ENCODE peak calls at places on chromosomes 12 and 14, in seven cellular contexts. One of them, this sample, is unnamed.

GRCh38 chr14:82388488-82388887 is 854.8 kb upstream of the SEL1L start:
- DNase-seq in stomach: no peak
- DNase-seq in suprapubic skin: no peak
- DNase-seq in K562: no peak
- DNase-seq in breast epithelium: no peak
- DNase-seq in GM12878: no peak
- DNase-seq in prostate gland: no peak
- DNase-seq in this sample: no peak

GRCh38 chr12:4909734-4910501 is at the start of gene KCNA1:
- DNase-seq in stomach: no peak
- DNase-seq in suprapubic skin: no peak
- DNase-seq in K562: no peak
- DNase-seq in breast epithelium: no peak
- DNase-seq in GM12878: no peak
- DNase-seq in prostate gland: no peak
- DNase-seq in this sample: no peak

GRCh38 chr14:33207467-33208015 is 268.9 kb downstream of the NPAS3 start:
- DNase-seq in stomach: no peak
- DNase-seq in suprapubic skin: no peak
- DNase-seq in K562: no peak
- DNase-seq in breast epithelium: no peak
- DNase-seq in GM12878: no peak
- DNase-seq in prostate gland: no peak
- DNase-seq in this sample: no peak

GRCh38 chr12:86719381-86719780 is 463.2 kb upstream of the MGAT4C start:
- DNase-seq in stomach: no peak
- DNase-seq in suprapubic skin: no peak
- DNase-seq in K562: no peak
- DNase-seq in breast epithelium: no peak
- DNase-seq in GM12878: no peak
- DNase-seq in prostate gland: no peak
- DNase-seq in this sample: no peak

GRCh38 chr12:130496516-130497120 is 158.9 kb downstream of the PIWIL1 start:
- DNase-seq in stomach: no peak
- DNase-seq in suprapubic skin: no peak
- DNase-seq in K562: no peak
- DNase-seq in breast epithelium: no peak
- DNase-seq in GM12878: no peak
- DNase-seq in prostate gland: no peak
- DNase-seq in this sample: no peak

GRCh38 chr12:11460343-11461023 is 65.1 kb upstream of the PRB2 start:
- DNase-seq in stomach: no peak
- DNase-seq in suprapubic skin: no peak
- DNase-seq in K562: no peak
- DNase-seq in breast epithelium: no peak
- DNase-seq in GM12878: no peak
- DNase-seq in prostate gland: no peak
- DNase-seq in this sample: no peak

GRCh38 chr14:95462491-95462890 is 54.0 kb downstream of the SYNE3 start:
- DNase-seq in stomach: no peak
- DNase-seq in suprapubic skin: no peak
- DNase-seq in K562: no peak
- DNase-seq in breast epithelium: no peak
- DNase-seq in GM12878: no peak
- DNase-seq in prostate gland: no peak
- DNase-seq in this sample: no peak

GRCh38 chr14:100535287-100536131 is 51.7 kb downstream of the BEGAIN start:
- DNase-seq in stomach: no peak
- DNase-seq in suprapubic skin: peak; percentile 66
- DNase-seq in K562: no peak
- DNase-seq in breast epithelium: peak; percentile 16
- DNase-seq in GM12878: no peak
- DNase-seq in prostate gland: no peak
- DNase-seq in this sample: peak; percentile 52

GRCh38 chr14:96173646-96174475 is 30.8 kb upstream of the BDKRB2 start:
- DNase-seq in stomach: no peak
- DNase-seq in suprapubic skin: no peak
- DNase-seq in K562: no peak
- DNase-seq in breast epithelium: no peak
- DNase-seq in GM12878: no peak
- DNase-seq in prostate gland: no peak
- DNase-seq in this sample: peak; percentile 61

GRCh38 chr12:54725233-54725843 is 77.2 kb upstream of the DCD start:
- DNase-seq in stomach: no peak
- DNase-seq in suprapubic skin: no peak
- DNase-seq in K562: no peak
- DNase-seq in breast epithelium: no peak
- DNase-seq in GM12878: no peak
- DNase-seq in prostate gland: no peak
- DNase-seq in this sample: no peak

GRCh38 chr12:12138203-12139154 is 67.7 kb downstream of the BCL2L14 start:
- DNase-seq in stomach: no peak
- DNase-seq in suprapubic skin: no peak
- DNase-seq in K562: no peak
- DNase-seq in breast epithelium: no peak
- DNase-seq in GM12878: no peak
- DNase-seq in prostate gland: no peak
- DNase-seq in this sample: no peak

GRCh38 chr12:113071427-113072112 is 15.0 kb downstream of the DTX1 start:
- DNase-seq in stomach: no peak
- DNase-seq in suprapubic skin: no peak
- DNase-seq in K562: no peak
- DNase-seq in breast epithelium: no peak
- DNase-seq in GM12878: no peak
- DNase-seq in prostate gland: no peak
- DNase-seq in this sample: no peak

GRCh38 chr14:102822311-102822863 is 45.1 kb downstream of the TRAF3 start:
- DNase-seq in stomach: no peak
- DNase-seq in suprapubic skin: no peak
- DNase-seq in K562: no peak
- DNase-seq in breast epithelium: no peak
- DNase-seq in GM12878: no peak
- DNase-seq in prostate gland: no peak
- DNase-seq in this sample: no peak

GRCh38 chr12:105427883-105428282 is 97.4 kb downstream of the C12orf75 start:
- DNase-seq in stomach: no peak
- DNase-seq in suprapubic skin: no peak
- DNase-seq in K562: no peak
- DNase-seq in breast epithelium: no peak
- DNase-seq in GM12878: no peak
- DNase-seq in prostate gland: no peak
- DNase-seq in this sample: no peak

GRCh38 chr12:107287436-107288413 is 194.4 kb upstream of the CRY1 start:
- DNase-seq in stomach: no peak
- DNase-seq in suprapubic skin: no peak
- DNase-seq in K562: no peak
- DNase-seq in breast epithelium: no peak
- DNase-seq in GM12878: no peak
- DNase-seq in prostate gland: no peak
- DNase-seq in this sample: no peak

GRCh38 chr12:86772688-86773087 is 516.5 kb upstream of the MGAT4C start:
- DNase-seq in stomach: no peak
- DNase-seq in suprapubic skin: no peak
- DNase-seq in K562: no peak
- DNase-seq in breast epithelium: no peak
- DNase-seq in GM12878: no peak
- DNase-seq in prostate gland: no peak
- DNase-seq in this sample: no peak

GRCh38 chr14:103008768-103009342 is 48.5 kb downstream of the CDC42BPB start:
- DNase-seq in stomach: peak; percentile 55
- DNase-seq in suprapubic skin: no peak
- DNase-seq in K562: no peak
- DNase-seq in breast epithelium: no peak
- DNase-seq in GM12878: no peak
- DNase-seq in prostate gland: no peak
- DNase-seq in this sample: peak; percentile 50

GRCh38 chr12:45909041-45909713 is 81.2 kb downstream of the SCAF11 start:
- DNase-seq in stomach: no peak
- DNase-seq in suprapubic skin: no peak
- DNase-seq in K562: no peak
- DNase-seq in breast epithelium: no peak
- DNase-seq in GM12878: no peak
- DNase-seq in prostate gland: no peak
- DNase-seq in this sample: no peak

GRCh38 chr12:45918818-45919217 is 71.6 kb downstream of the SCAF11 start:
- DNase-seq in stomach: no peak
- DNase-seq in suprapubic skin: no peak
- DNase-seq in K562: no peak
- DNase-seq in breast epithelium: no peak
- DNase-seq in GM12878: no peak
- DNase-seq in prostate gland: no peak
- DNase-seq in this sample: no peak

GRCh38 chr12:45912774-45913173 is 77.6 kb downstream of the SCAF11 start:
- DNase-seq in stomach: no peak
- DNase-seq in suprapubic skin: no peak
- DNase-seq in K562: no peak
- DNase-seq in breast epithelium: no peak
- DNase-seq in GM12878: no peak
- DNase-seq in prostate gland: no peak
- DNase-seq in this sample: no peak

GRCh38 chr12:45913631-45914030 is 76.7 kb downstream of the SCAF11 start:
- DNase-seq in stomach: no peak
- DNase-seq in suprapubic skin: no peak
- DNase-seq in K562: no peak
- DNase-seq in breast epithelium: no peak
- DNase-seq in GM12878: no peak
- DNase-seq in prostate gland: no peak
- DNase-seq in this sample: no peak

DNA sequence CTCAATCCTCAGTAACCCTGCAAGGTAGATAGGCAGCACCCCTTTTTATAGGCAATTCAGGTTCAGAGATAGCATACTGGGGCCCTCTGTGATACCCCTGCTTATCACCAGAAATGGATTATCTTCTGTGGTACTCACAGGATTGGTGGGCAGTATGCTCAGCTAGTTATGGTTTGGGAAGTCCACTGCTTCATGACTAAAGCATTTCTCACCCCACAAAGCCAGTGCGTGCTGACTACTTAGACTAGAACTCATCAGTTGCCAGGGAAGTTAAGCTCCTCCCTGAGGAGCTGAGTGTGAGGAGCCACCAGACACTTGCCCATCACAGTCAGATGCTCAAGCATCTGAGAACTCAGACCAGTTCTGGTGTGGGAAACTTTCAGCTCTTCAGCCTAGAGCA is 76.3 kb downstream of the SCAF11 start:
- DNase-seq in stomach: no peak
- DNase-seq in suprapubic skin: no peak
- DNase-seq in K562: no peak
- DNase-seq in breast epithelium: no peak
- DNase-seq in GM12878: no peak
- DNase-seq in prostate gland: no peak
- DNase-seq in this sample: no peak
- TF ChIP-seq POLR2AphosphoS5 in stomach: no peak
- TF ChIP-seq POLR2AphosphoS5 in suprapubic skin: no peak
- TF ChIP-seq POLR2AphosphoS5 in K562: no peak
- TF ChIP-seq POLR2AphosphoS5 in breast epithelium: no peak
- TF ChIP-seq POLR2AphosphoS5 in GM12878: no peak
- TF ChIP-seq POLR2AphosphoS5 in prostate gland: no peak
- TF ChIP-seq POLR2AphosphoS5 in this sample: no peak

GRCh38 chr12:31724597-31724996 is 4.2 kb downstream of the AMN1 start:
- DNase-seq in stomach: no peak
- DNase-seq in suprapubic skin: no peak
- DNase-seq in K562: no peak
- DNase-seq in breast epithelium: no peak
- DNase-seq in GM12878: no peak
- DNase-seq in prostate gland: no peak
- DNase-seq in this sample: no peak

GRCh38 chr12:31727197-31727596 is 1.6 kb downstream of the AMN1 start:
- DNase-seq in stomach: no peak
- DNase-seq in suprapubic skin: no peak
- DNase-seq in K562: no peak
- DNase-seq in breast epithelium: no peak
- DNase-seq in GM12878: no peak
- DNase-seq in prostate gland: no peak
- DNase-seq in this sample: no peak

GRCh38 chr12:31728289-31728916 is 418 bp downstream of the AMN1 start:
- DNase-seq in stomach: peak; percentile 47
- DNase-seq in suprapubic skin: no peak
- DNase-seq in K562: peak; percentile 39
- DNase-seq in breast epithelium: no peak
- DNase-seq in GM12878: no peak
- DNase-seq in prostate gland: peak; percentile 34
- DNase-seq in this sample: no peak

GRCh38 chr12:31726575-31726974 is 2.2 kb downstream of the AMN1 start:
- DNase-seq in stomach: no peak
- DNase-seq in suprapubic skin: no peak
- DNase-seq in K562: no peak
- DNase-seq in breast epithelium: no peak
- DNase-seq in GM12878: no peak
- DNase-seq in prostate gland: no peak
- DNase-seq in this sample: no peak

GRCh38 chr12:31722580-31722979 is 6.2 kb downstream of the AMN1 start:
- DNase-seq in stomach: no peak
- DNase-seq in suprapubic skin: no peak
- DNase-seq in K562: no peak
- DNase-seq in breast epithelium: no peak
- DNase-seq in GM12878: no peak
- DNase-seq in prostate gland: no peak
- DNase-seq in this sample: no peak
- H3K27ac ChIP-seq in stomach: no peak overlapping the region
- H3K27ac ChIP-seq in suprapubic skin: no peak overlapping the region
- H3K27ac ChIP-seq in K562: peak overlapping the region; percentile 77
- H3K27ac ChIP-seq in breast epithelium: no peak overlapping the region
- H3K27ac ChIP-seq in GM12878: peak overlapping the region; percentile 36
- H3K27ac ChIP-seq in prostate gland: no peak overlapping the region
- H3K27ac ChIP-seq in this sample: no peak overlapping the region

GRCh38 chr12:6295187-6295811 is 15.2 kb upstream of the PLEKHG6 start:
- DNase-seq in stomach: peak; percentile 48
- DNase-seq in suprapubic skin: no peak
- DNase-seq in K562: peak; percentile 51
- DNase-seq in breast epithelium: peak; percentile 70
- DNase-seq in GM12878: no peak
- DNase-seq in prostate gland: no peak
- DNase-seq in this sample: no peak
- TF ChIP-seq POLR2A in stomach: no peak
- TF ChIP-seq POLR2A in suprapubic skin: no peak
- TF ChIP-seq POLR2A in K562: no peak
- TF ChIP-seq POLR2A in breast epithelium: no peak
- TF ChIP-seq POLR2A in GM12878: no peak
- TF ChIP-seq POLR2A in prostate gland: no peak
- TF ChIP-seq POLR2A in this sample: no peak

DNA sequence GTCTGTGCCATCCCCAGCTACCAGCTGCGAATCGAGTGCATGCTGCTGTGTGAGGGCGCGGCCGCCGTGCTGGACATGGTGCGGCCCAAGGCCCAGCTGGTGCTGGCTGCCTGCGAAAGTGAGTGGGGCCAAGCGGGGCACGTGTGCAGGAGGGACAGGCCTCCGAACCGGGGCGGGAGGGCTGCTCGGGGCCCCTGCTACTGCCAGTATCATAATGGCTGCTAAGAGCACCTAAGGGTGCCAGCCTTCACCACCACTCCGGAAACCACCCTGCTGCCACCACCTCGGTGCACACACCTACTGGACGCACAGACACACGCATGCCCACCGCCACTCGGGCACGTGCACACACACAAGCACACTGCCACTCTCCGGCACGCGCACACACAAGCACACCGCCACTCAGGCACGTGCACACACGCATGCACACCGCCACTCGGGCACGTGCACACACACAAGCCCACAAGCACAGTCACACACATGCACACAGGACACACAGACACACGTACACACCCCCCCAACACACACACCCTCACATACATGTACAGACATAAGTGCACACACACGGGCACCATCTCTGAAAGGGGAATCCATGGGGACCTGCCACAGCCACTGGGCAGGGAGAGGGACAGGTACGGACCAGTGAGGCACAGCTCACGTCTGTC is 13.8 kb upstream of the ADSS1 start:
- DNase-seq in stomach: no peak
- DNase-seq in suprapubic skin: no peak
- DNase-seq in K562: no peak
- DNase-seq in breast epithelium: no peak
- DNase-seq in GM12878: no peak
- DNase-seq in prostate gland: no peak
- DNase-seq in this sample: no peak
- TF ChIP-seq POLR2AphosphoS5 in stomach: no peak
- TF ChIP-seq POLR2AphosphoS5 in suprapubic skin: no peak
- TF ChIP-seq POLR2AphosphoS5 in K562: no peak
- TF ChIP-seq POLR2AphosphoS5 in breast epithelium: no peak
- TF ChIP-seq POLR2AphosphoS5 in GM12878: no peak
- TF ChIP-seq POLR2AphosphoS5 in prostate gland: no peak
- TF ChIP-seq POLR2AphosphoS5 in this sample: no peak